ENCODE peak calls at places on chromosomes 16 and 17, in six cellular contexts. L is GM12878, S is SK-N-SH, P is H1, E is HCT116, B is K562. Y is an unnamed sample.

GRCh38 chr17:57665696-57666095 is 79.4 kb downstream of the CCDC182 start:
- DNase-seq in L (no peak), S (no peak), P (no peak), E (no peak), B (no peak), Y (no peak)

GRCh38 chr16:56664506-56664905 is 3.4 kb downstream of the MT1G start:
- DNase-seq in L (no peak), S (no peak), P (no peak), E (no peak), B (no peak), Y (no peak)

GRCh38 chr16:23195415-23195978 is 13.0 kb downstream of the SCNN1G start:
- DNase-seq in L (no peak), S (no peak), P (no peak), E (no peak), B (no peak), Y (no peak)

GRCh38 chr16:85586360-85587145 is 26.6 kb upstream of the GSE1 start:
- DNase-seq in L (no peak), S (peak), P (no peak), E (no peak), B (no peak), Y (no peak)

GRCh38 chr17:10754109-10754508 is 24.3 kb upstream of the TMEM220 start:
- DNase-seq in L (no peak), S (peak), P (peak), E (peak), B (peak), Y (peak)

GRCh38 chr17:80252871-80253270 is 7.8 kb upstream of the RNF213 start:
- DNase-seq in L (no peak), S (peak), P (peak), E (peak), B (peak), Y (peak)

GRCh38 chr17:41061969-41062368 is 2.1 kb upstream of the KRTAP2-3 start:
- DNase-seq in L (no peak), S (no peak), P (no peak), E (no peak), B (no peak), Y (no peak)

GRCh38 chr17:77382966-77383612 is 242.3 kb downstream of the SEC14L1 start:
- DNase-seq in L (no peak), S (no peak), P (no peak), E (no peak), B (no peak), Y (no peak)

GRCh38 chr17:66541461-66542182 is 239.2 kb downstream of the PRKCA start:
- DNase-seq in L (peak), S (peak), P (no peak), E (no peak), B (peak), Y (no peak)

GRCh38 chr16:88306411-88306810 is 76.3 kb upstream of the ZNF469 start:
- DNase-seq in L (no peak), S (no peak), P (no peak), E (no peak), B (no peak), Y (no peak)

GRCh38 chr17:76267051-76267576 is 2.0 kb downstream of the UBALD2 start:
- DNase-seq in L (no peak), S (no peak), P (no peak), E (no peak), B (no peak), Y (no peak)

GRCh38 chr17:17750881-17751280 is 69.6 kb downstream of the RAI1 start:
- DNase-seq in L (peak), S (no peak), P (no peak), E (no peak), B (no peak), Y (no peak)

GRCh38 chr16:64627781-64628180 is 494.1 kb downstream of the CDH11 start:
- DNase-seq in L (no peak), S (no peak), P (no peak), E (no peak), B (no peak), Y (no peak)

GRCh38 chr16:69499541-69500255 is 66.1 kb upstream of the NFAT5 start:
- DNase-seq in L (no peak), S (no peak), P (no peak), E (no peak), B (no peak), Y (no peak)

GRCh38 chr16:11107781-11108465 is 148.1 kb downstream of the SOCS1 start:
- DNase-seq in L (no peak), S (no peak), P (no peak), E (no peak), B (no peak), Y (no peak)

GRCh38 chr16:24977673-24978065 is 37.5 kb downstream of the ARHGAP17 start:
- DNase-seq in L (no peak), S (no peak), P (no peak), E (no peak), B (no peak), Y (no peak)

GRCh38 chr16:52545157-52545543 is 1.8 kb downstream of the TOX3 start:
- DNase-seq in L (no peak), S (no peak), P (no peak), E (no peak), B (no peak), Y (no peak)

GRCh38 chr16:84532855-84533486 is 28.5 kb upstream of the MEAK7 start:
- DNase-seq in L (no peak), S (no peak), P (no peak), E (no peak), B (no peak), Y (no peak)

GRCh38 chr17:7589204-7589868 is 558 bp downstream of the SOX15 start:
- DNase-seq in L (no peak), S (peak), P (peak), E (no peak), B (no peak), Y (no peak)

GRCh38 chr16:63187638-63188037 is 1151.4 kb upstream of the CDH8 start:
- DNase-seq in L (no peak), S (no peak), P (no peak), E (no peak), B (no peak), Y (no peak)

GRCh38 chr16:22333457-22333994 is 36.3 kb downstream of the POLR3E start:
- DNase-seq in L (no peak), S (no peak), P (peak), E (no peak), B (no peak), Y (no peak)

GRCh38 chr16:52451971-52452421 is 94.9 kb downstream of the TOX3 start:
- DNase-seq in L (no peak), S (no peak), P (no peak), E (no peak), B (no peak), Y (no peak)

GRCh38 chr16:31001507-31002251 is 8.8 kb downstream of the STX1B start:
- DNase-seq in L (no peak), S (no peak), P (no peak), E (no peak), B (peak), Y (no peak)

GRCh38 chr17:7930841-7931631 is 710 bp downstream of the TRAPPC1 start:
- DNase-seq in L (no peak), S (no peak), P (no peak), E (no peak), B (no peak), Y (no peak)

GRCh38 chr17:61065263-61065773 is 334.3 kb upstream of the TBX2 start:
- DNase-seq in L (no peak), S (peak), P (no peak), E (no peak), B (no peak), Y (no peak)

GRCh38 chr17:7823581-7824001 is 10.4 kb upstream of the KDM6B start:
- DNase-seq in L (no peak), S (no peak), P (no peak), E (no peak), B (no peak), Y (no peak)

GRCh38 chr16:56238188-56238587 is 46.9 kb downstream of the GNAO1 start:
- DNase-seq in L (no peak), S (no peak), P (no peak), E (no peak), B (no peak), Y (no peak)

GRCh38 chr17:7328840-7329359 is at the start of gene NEURL4:
- DNase-seq in L (no peak), S (no peak), P (no peak), E (no peak), B (no peak), Y (no peak)

GRCh38 chr16:11023640-11024039 is 79.3 kb downstream of the CLEC16A start:
- DNase-seq in L (no peak), S (no peak), P (no peak), E (no peak), B (no peak), Y (no peak)

GRCh38 chr16:87474566-87474996 is 18.2 kb downstream of the ZCCHC14 start:
- DNase-seq in L (no peak), S (peak), P (no peak), E (no peak), B (no peak), Y (no peak)

GRCh38 chr16:58684001-58684353 is 593 bp downstream of the SLC38A7 start:
- DNase-seq in L (no peak), S (no peak), P (no peak), E (no peak), B (no peak), Y (no peak)

GRCh38 chr16:79648846-79649245 is 48.3 kb upstream of the MAF start:
- DNase-seq in L (no peak), S (no peak), P (no peak), E (no peak), B (no peak), Y (no peak)
- TF ChIP-seq JUND in L (no peak), S (no peak), P (no peak), E (no peak), B (no peak), Y (no peak)

GRCh38 chr16:73739049-73739769 is 557.4 kb upstream of the PSMD7 start:
- DNase-seq in L (no peak), S (no peak), P (no peak), E (no peak), B (no peak), Y (no peak)
- TF ChIP-seq JUND in L (no peak), S (no peak), P (no peak), E (no peak), B (no peak), Y (no peak)

DNA sequence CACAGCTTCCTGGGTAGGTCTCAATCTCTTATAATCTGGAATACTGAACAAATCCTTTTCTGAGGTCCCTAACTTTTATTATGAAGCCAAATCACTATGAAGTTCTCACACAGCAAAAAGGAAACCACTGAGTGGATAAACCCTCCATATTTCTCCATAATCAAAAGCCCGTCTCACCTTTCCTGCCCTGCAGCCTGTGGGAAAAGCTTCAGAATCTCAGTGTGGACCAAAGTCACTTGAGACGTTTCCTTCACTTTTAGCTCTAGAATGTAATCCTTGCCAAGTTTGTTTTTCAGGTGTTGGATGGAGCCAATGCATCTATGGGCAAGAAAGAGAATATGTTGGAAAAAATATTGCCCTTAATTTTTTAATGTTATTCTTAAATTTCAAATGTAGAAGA is 22.0 kb upstream of the ABCA9 start:
- DNase-seq in L (no peak), S (no peak), P (no peak), E (no peak), B (no peak), Y (no peak)
- TF ChIP-seq JUND in L (no peak), S (no peak), P (no peak), E (no peak), B (no peak), Y (no peak)

GRCh38 chr16:12653820-12654392 is 149.8 kb downstream of the CPPED1 start:
- DNase-seq in L (no peak), S (no peak), P (no peak), E (no peak), B (no peak), Y (no peak)

GRCh38 chr16:12652924-12653323 is 150.8 kb downstream of the CPPED1 start:
- DNase-seq in L (no peak), S (no peak), P (no peak), E (no peak), B (no peak), Y (no peak)

GRCh38 chr16:12651765-12652531 is 151.7 kb downstream of the CPPED1 start:
- DNase-seq in L (no peak), S (no peak), P (no peak), E (no peak), B (no peak), Y (peak)

GRCh38 chr16:12658506-12658905 is 145.2 kb downstream of the CPPED1 start:
- DNase-seq in L (no peak), S (no peak), P (no peak), E (no peak), B (no peak), Y (no peak)

GRCh38 chr16:12655530-12655929 is 148.2 kb downstream of the CPPED1 start:
- DNase-seq in L (no peak), S (no peak), P (no peak), E (no peak), B (no peak), Y (no peak)
- TF ChIP-seq JUND in L (no peak), S (no peak), P (no peak), E (no peak), B (no peak), Y (no peak)

GRCh38 chr17:34203018-34203646 is 52.0 kb upstream of the CCL2 start:
- DNase-seq in L (no peak), S (no peak), P (no peak), E (no peak), B (no peak), Y (no peak)
- TF ChIP-seq JUND in L (no peak), S (no peak), P (no peak), E (no peak), B (no peak), Y (no peak)

DNA sequence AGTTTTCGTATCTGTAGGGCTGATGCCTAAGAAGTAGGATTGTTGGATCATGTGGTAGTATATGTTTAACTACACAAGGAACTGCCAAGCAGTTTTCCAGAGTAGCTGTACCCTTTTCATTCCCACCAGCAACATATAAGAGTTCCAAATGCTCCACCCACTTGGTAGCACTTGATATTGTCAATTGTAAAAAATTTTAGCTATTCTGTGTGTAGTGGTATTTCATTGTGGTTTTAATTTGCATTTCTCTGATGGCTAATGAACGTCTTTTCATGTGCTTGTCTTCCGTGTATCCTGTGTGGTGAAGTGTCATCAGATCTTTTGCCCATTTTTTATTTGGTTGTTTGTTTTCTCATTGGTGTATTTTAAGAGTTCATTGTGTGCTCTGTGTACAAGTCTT is 69.7 kb downstream of the TANC2 start:
- DNase-seq in L (no peak), S (no peak), P (no peak), E (no peak), B (no peak), Y (no peak)
- TF ChIP-seq JUND in L (no peak), S (no peak), P (no peak), E (no peak), B (no peak), Y (no peak)

DNA sequence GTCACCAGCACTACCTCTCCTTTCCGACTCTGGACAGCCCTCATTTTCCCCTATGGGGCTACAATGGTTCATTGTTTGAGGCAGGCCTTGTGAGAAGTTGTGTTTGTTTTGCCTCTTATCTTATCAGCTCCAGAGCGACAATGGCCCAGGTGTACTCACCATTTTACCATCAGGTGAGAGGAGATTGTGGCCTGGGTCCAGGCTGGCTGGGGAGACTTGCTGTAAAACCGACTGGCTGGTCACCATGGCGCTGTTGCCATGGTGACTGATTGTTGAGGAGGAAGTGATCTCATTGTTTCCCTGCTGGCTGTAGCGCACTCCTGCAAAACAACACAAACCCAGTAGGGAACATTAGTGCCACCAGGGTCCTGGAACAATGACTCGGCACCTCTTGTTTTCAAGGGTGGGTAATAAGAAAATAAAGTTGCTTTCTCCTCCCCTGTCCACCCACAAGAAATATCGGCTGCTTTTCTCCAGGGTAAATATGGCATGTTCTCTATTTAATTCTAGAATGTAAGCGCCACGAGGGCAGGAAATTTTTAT is 34.4 kb downstream of the HNF1B start:
- DNase-seq in L (no peak), S (peak), P (peak), E (peak), B (peak), Y (no peak)
- TF ChIP-seq JUND in L (no peak), S (no peak), P (peak), E (no peak), B (peak), Y (no peak)

GRCh38 chr16:71247478-71247877 is 17.0 kb upstream of the HYDIN start:
- DNase-seq in L (no peak), S (no peak), P (no peak), E (no peak), B (no peak), Y (no peak)
- TF ChIP-seq JUND in L (no peak), S (no peak), P (no peak), E (no peak), B (no peak), Y (no peak)